ENCODE peak calls at places on chromosome 22, in seven cellular contexts. G is stimulated activated CD4-positive, alpha-beta T cell treated with anti-CD3 and anti-CD28 coated beads, Interleukin-4, amount 100 ng/mL, for 48 hours; O is fibroblast of mammary gland; L is progenitor cell of endocrine pancreas; U is NCI-H146; Q is activated CD4-positive, alpha-beta T cell treated with anti-CD3 and anti-CD28 coated beads for 48 hours; X is HuH-7. B is an unnamed sample.

GRCh38 chr22:24483966-24484545 is 11.1 kb upstream of the UPB1 start:
- DNase-seq in G (no peak), O (no peak), L (no peak), U (no peak), Q (no peak), X (no peak), B (no peak)

GRCh38 chr22:30267382-30268302 is 991 bp upstream of the OSM start:
- DNase-seq in G (no peak), O (no peak), L (no peak), U (no peak), Q (peak; percentile 63), X (no peak), B (peak; percentile 75)

GRCh38 chr22:27483095-27483798 is 318.3 kb downstream of the MN1 start:
- DNase-seq in G (no peak), O (no peak), L (no peak), U (no peak), Q (no peak), X (no peak), B (no peak)

GRCh38 chr22:39130152-39130704 is 22.3 kb downstream of the CBX7 start:
- DNase-seq in G (no peak), O (no peak), L (no peak), U (no peak), Q (no peak), X (no peak), B (no peak)

GRCh38 chr22:46180370-46181137 is 30.2 kb downstream of the PPARA start:
- DNase-seq in G (peak; percentile 3), O (peak; percentile 12), L (no peak), U (no peak), Q (peak; percentile 20), X (no peak), B (peak; percentile 30)

GRCh38 chr22:37784829-37785495 is 22.8 kb upstream of the GCAT start:
- DNase-seq in G (no peak), O (no peak), L (no peak), U (peak; percentile 18), Q (no peak), X (peak; percentile 55), B (no peak)

GRCh38 chr22:17672417-17672991 is 33.9 kb downstream of the BCL2L13 start:
- DNase-seq in G (no peak), O (no peak), L (no peak), U (peak; percentile 0), Q (peak; percentile 22), X (no peak), B (peak; percentile 76)

GRCh38 chr22:32847067-32847491 is 45.6 kb downstream of the TIMP3 start:
- DNase-seq in G (no peak), O (peak; percentile 31), L (no peak), U (no peak), Q (no peak), X (no peak), B (no peak)

GRCh38 chr22:30279389-30279788 is 9.9 kb downstream of the CASTOR1 start:
- DNase-seq in G (no peak), O (peak; percentile 27), L (no peak), U (no peak), Q (no peak), X (no peak), B (no peak)

GRCh38 chr22:22839570-22840314 is 47.9 kb upstream of the IGLL5 start:
- DNase-seq in G (no peak), O (no peak), L (no peak), U (no peak), Q (no peak), X (no peak), B (no peak)

GRCh38 chr22:20022231-20023069 is 1.5 kb downstream of the TANGO2 start:
- DNase-seq in G (no peak), O (no peak), L (no peak), U (no peak), Q (no peak), X (no peak), B (no peak)

GRCh38 chr22:42299586-42300285 is 29.3 kb upstream of the TCF20 start:
- DNase-seq in G (no peak), O (no peak), L (no peak), U (no peak), Q (peak; percentile 58), X (no peak), B (peak; percentile 90)